ENCODE peak calls at places on chromosomes 4 and X, in ten cellular contexts. One of them, this sample, is unnamed.

GRCh38 chr4:3253808-3254207 is 4.8 kb downstream of the MSANTD1 start:
- DNase-seq in cardiac fibroblast: no peak
- DNase-seq in ovary: no peak
- DNase-seq in AG09309: no peak
- DNase-seq in Panc1: no peak
- DNase-seq in OCI-LY7: no peak
- DNase-seq in fibroblast of pulmonary artery: no peak
- DNase-seq in H7: peak
- DNase-seq in brain microvascular endothelial cell: no peak
- DNase-seq in sigmoid colon: peak
- DNase-seq in this sample: no peak

GRCh38 chr4:95984081-95984480 is 144.2 kb downstream of the PDHA2 start:
- DNase-seq in cardiac fibroblast: no peak
- DNase-seq in ovary: no peak
- DNase-seq in AG09309: no peak
- DNase-seq in Panc1: no peak
- DNase-seq in OCI-LY7: no peak
- DNase-seq in fibroblast of pulmonary artery: no peak
- DNase-seq in H7: no peak
- DNase-seq in brain microvascular endothelial cell: no peak
- DNase-seq in sigmoid colon: no peak
- DNase-seq in this sample: no peak

GRCh38 chr4:3492741-3493719 is 29.9 kb downstream of the DOK7 start:
- DNase-seq in cardiac fibroblast: peak
- DNase-seq in ovary: no peak
- DNase-seq in AG09309: no peak
- DNase-seq in Panc1: no peak
- DNase-seq in OCI-LY7: no peak
- DNase-seq in fibroblast of pulmonary artery: no peak
- DNase-seq in H7: no peak
- DNase-seq in brain microvascular endothelial cell: peak
- DNase-seq in sigmoid colon: no peak
- DNase-seq in this sample: no peak

GRCh38 chr4:107693132-107693531 is 26.9 kb downstream of the PAPSS1 start:
- DNase-seq in cardiac fibroblast: peak
- DNase-seq in ovary: no peak
- DNase-seq in AG09309: no peak
- DNase-seq in Panc1: no peak
- DNase-seq in OCI-LY7: no peak
- DNase-seq in fibroblast of pulmonary artery: peak
- DNase-seq in H7: no peak
- DNase-seq in brain microvascular endothelial cell: no peak
- DNase-seq in sigmoid colon: no peak
- DNase-seq in this sample: no peak

GRCh38 chr4:155703486-155704227 is 37.0 kb downstream of the GUCY1A1 start:
- DNase-seq in cardiac fibroblast: peak
- DNase-seq in ovary: no peak
- DNase-seq in AG09309: no peak
- DNase-seq in Panc1: no peak
- DNase-seq in OCI-LY7: no peak
- DNase-seq in fibroblast of pulmonary artery: no peak
- DNase-seq in H7: no peak
- DNase-seq in brain microvascular endothelial cell: no peak
- DNase-seq in sigmoid colon: no peak
- DNase-seq in this sample: no peak

GRCh38 chr4:147753047-147753446 is 21.2 kb downstream of the ARHGAP10 start:
- DNase-seq in cardiac fibroblast: no peak
- DNase-seq in ovary: no peak
- DNase-seq in AG09309: no peak
- DNase-seq in Panc1: no peak
- DNase-seq in OCI-LY7: no peak
- DNase-seq in fibroblast of pulmonary artery: no peak
- DNase-seq in H7: no peak
- DNase-seq in brain microvascular endothelial cell: no peak
- DNase-seq in sigmoid colon: no peak
- DNase-seq in this sample: no peak

GRCh38 chrX:68199062-68199848 is 234.0 kb downstream of the OPHN1 start:
- DNase-seq in cardiac fibroblast: no peak
- DNase-seq in ovary: no peak
- DNase-seq in AG09309: no peak
- DNase-seq in Panc1: no peak
- DNase-seq in OCI-LY7: no peak
- DNase-seq in fibroblast of pulmonary artery: no peak
- DNase-seq in H7: no peak
- DNase-seq in brain microvascular endothelial cell: no peak
- DNase-seq in sigmoid colon: no peak
- DNase-seq in this sample: no peak

GRCh38 chrX:73577368-73577767 is 14.4 kb downstream of the CHIC1 start:
- DNase-seq in cardiac fibroblast: peak
- DNase-seq in ovary: no peak
- DNase-seq in AG09309: peak
- DNase-seq in Panc1: no peak
- DNase-seq in OCI-LY7: no peak
- DNase-seq in fibroblast of pulmonary artery: peak
- DNase-seq in H7: no peak
- DNase-seq in brain microvascular endothelial cell: peak
- DNase-seq in sigmoid colon: no peak
- DNase-seq in this sample: no peak

GRCh38 chrX:66012094-66012534 is 27.8 kb downstream of the VSIG4 start:
- DNase-seq in cardiac fibroblast: no peak
- DNase-seq in ovary: no peak
- DNase-seq in AG09309: no peak
- DNase-seq in Panc1: no peak
- DNase-seq in OCI-LY7: peak
- DNase-seq in fibroblast of pulmonary artery: no peak
- DNase-seq in H7: no peak
- DNase-seq in brain microvascular endothelial cell: no peak
- DNase-seq in sigmoid colon: no peak
- DNase-seq in this sample: no peak

GRCh38 chrX:39133971-39134370 is 332.7 kb downstream of the MID1IP1 start:
- DNase-seq in cardiac fibroblast: no peak
- DNase-seq in ovary: no peak
- DNase-seq in AG09309: no peak
- DNase-seq in Panc1: peak
- DNase-seq in OCI-LY7: peak
- DNase-seq in fibroblast of pulmonary artery: no peak
- DNase-seq in H7: no peak
- DNase-seq in brain microvascular endothelial cell: no peak
- DNase-seq in sigmoid colon: no peak
- DNase-seq in this sample: no peak

GRCh38 chr4:139184129-139184528 is 7.1 kb upstream of the ELF2 start:
- DNase-seq in cardiac fibroblast: peak
- DNase-seq in ovary: no peak
- DNase-seq in AG09309: no peak
- DNase-seq in Panc1: no peak
- DNase-seq in OCI-LY7: peak
- DNase-seq in fibroblast of pulmonary artery: peak
- DNase-seq in H7: no peak
- DNase-seq in brain microvascular endothelial cell: no peak
- DNase-seq in sigmoid colon: no peak
- DNase-seq in this sample: no peak

GRCh38 chr4:6769138-6769983 is 13.2 kb upstream of the KIAA0232 start:
- DNase-seq in cardiac fibroblast: no peak
- DNase-seq in ovary: no peak
- DNase-seq in AG09309: no peak
- DNase-seq in Panc1: no peak
- DNase-seq in OCI-LY7: no peak
- DNase-seq in fibroblast of pulmonary artery: no peak
- DNase-seq in H7: no peak
- DNase-seq in brain microvascular endothelial cell: no peak
- DNase-seq in sigmoid colon: peak
- DNase-seq in this sample: no peak

GRCh38 chr4:184293552-184293951 is 75.9 kb upstream of the ENPP6 start:
- DNase-seq in cardiac fibroblast: peak
- DNase-seq in ovary: no peak
- DNase-seq in AG09309: no peak
- DNase-seq in Panc1: no peak
- DNase-seq in OCI-LY7: no peak
- DNase-seq in fibroblast of pulmonary artery: peak
- DNase-seq in H7: no peak
- DNase-seq in brain microvascular endothelial cell: no peak
- DNase-seq in sigmoid colon: no peak
- DNase-seq in this sample: no peak

GRCh38 chr4:122874194-122874593 is 47.6 kb downstream of the FGF2 start:
- DNase-seq in cardiac fibroblast: peak
- DNase-seq in ovary: no peak
- DNase-seq in AG09309: peak
- DNase-seq in Panc1: no peak
- DNase-seq in OCI-LY7: no peak
- DNase-seq in fibroblast of pulmonary artery: peak
- DNase-seq in H7: no peak
- DNase-seq in brain microvascular endothelial cell: peak
- DNase-seq in sigmoid colon: no peak
- DNase-seq in this sample: peak
- H3K4me3 ChIP-seq in cardiac fibroblast: no peak
- H3K4me3 ChIP-seq in ovary: no peak
- H3K4me3 ChIP-seq in AG09309: no peak
- H3K4me3 ChIP-seq in Panc1: no peak
- H3K4me3 ChIP-seq in OCI-LY7: no peak
- H3K4me3 ChIP-seq in fibroblast of pulmonary artery: no peak
- H3K4me3 ChIP-seq in H7: no peak
- H3K4me3 ChIP-seq in brain microvascular endothelial cell: peak
- H3K4me3 ChIP-seq in sigmoid colon: no peak
- H3K4me3 ChIP-seq in this sample: no peak

DNA sequence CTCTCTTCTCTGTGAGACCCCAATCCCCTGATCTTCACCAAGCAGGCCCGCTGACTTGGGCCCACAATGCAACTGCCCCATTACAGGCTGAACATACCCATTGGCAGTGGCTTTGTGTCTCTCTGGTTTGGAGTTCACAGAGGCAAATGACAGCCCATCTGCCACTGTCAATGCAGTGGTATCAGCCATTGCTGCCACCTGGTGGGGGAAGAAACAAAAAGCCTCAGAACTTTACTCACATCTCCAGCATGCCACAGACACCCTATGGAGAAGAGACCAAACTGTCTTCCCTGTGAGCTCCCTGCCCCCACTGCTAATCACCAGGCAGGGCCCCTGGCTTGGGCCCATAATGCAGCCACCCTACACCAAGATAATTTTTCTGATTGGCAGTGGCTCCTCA is 729.3 kb upstream of the ACTRT1 start:
- DNase-seq in cardiac fibroblast: no peak
- DNase-seq in ovary: no peak
- DNase-seq in AG09309: no peak
- DNase-seq in Panc1: no peak
- DNase-seq in OCI-LY7: peak
- DNase-seq in fibroblast of pulmonary artery: no peak
- DNase-seq in H7: peak
- DNase-seq in brain microvascular endothelial cell: no peak
- DNase-seq in sigmoid colon: no peak
- DNase-seq in this sample: no peak
- H3K4me3 ChIP-seq in cardiac fibroblast: no peak
- H3K4me3 ChIP-seq in ovary: no peak
- H3K4me3 ChIP-seq in AG09309: no peak
- H3K4me3 ChIP-seq in Panc1: no peak
- H3K4me3 ChIP-seq in OCI-LY7: no peak
- H3K4me3 ChIP-seq in fibroblast of pulmonary artery: no peak
- H3K4me3 ChIP-seq in H7: no peak
- H3K4me3 ChIP-seq in brain microvascular endothelial cell: no peak
- H3K4me3 ChIP-seq in sigmoid colon: no peak
- H3K4me3 ChIP-seq in this sample: no peak

GRCh38 chr4:177246636-177247584 is 62.8 kb upstream of the NEIL3 start:
- DNase-seq in cardiac fibroblast: peak
- DNase-seq in ovary: no peak
- DNase-seq in AG09309: peak
- DNase-seq in Panc1: no peak
- DNase-seq in OCI-LY7: no peak
- DNase-seq in fibroblast of pulmonary artery: no peak
- DNase-seq in H7: no peak
- DNase-seq in brain microvascular endothelial cell: no peak
- DNase-seq in sigmoid colon: no peak
- DNase-seq in this sample: no peak
- H3K4me3 ChIP-seq in cardiac fibroblast: no peak
- H3K4me3 ChIP-seq in ovary: no peak
- H3K4me3 ChIP-seq in AG09309: no peak
- H3K4me3 ChIP-seq in Panc1: no peak
- H3K4me3 ChIP-seq in OCI-LY7: no peak
- H3K4me3 ChIP-seq in fibroblast of pulmonary artery: no peak
- H3K4me3 ChIP-seq in H7: no peak
- H3K4me3 ChIP-seq in brain microvascular endothelial cell: no peak
- H3K4me3 ChIP-seq in sigmoid colon: no peak
- H3K4me3 ChIP-seq in this sample: no peak

GRCh38 chrX:46837543-46838481 is 969 bp downstream of the RP2 start:
- DNase-seq in cardiac fibroblast: peak
- DNase-seq in ovary: no peak
- DNase-seq in AG09309: no peak
- DNase-seq in Panc1: no peak
- DNase-seq in OCI-LY7: peak
- DNase-seq in fibroblast of pulmonary artery: no peak
- DNase-seq in H7: no peak
- DNase-seq in brain microvascular endothelial cell: no peak
- DNase-seq in sigmoid colon: no peak
- DNase-seq in this sample: no peak

GRCh38 chrX:46838482-46838857 is 1.6 kb downstream of the RP2 start:
- DNase-seq in cardiac fibroblast: no peak
- DNase-seq in ovary: no peak
- DNase-seq in AG09309: no peak
- DNase-seq in Panc1: no peak
- DNase-seq in OCI-LY7: no peak
- DNase-seq in fibroblast of pulmonary artery: no peak
- DNase-seq in H7: no peak
- DNase-seq in brain microvascular endothelial cell: no peak
- DNase-seq in sigmoid colon: no peak
- DNase-seq in this sample: no peak

GRCh38 chrX:46836701-46837542 is at the start of gene RP2:
- DNase-seq in cardiac fibroblast: peak
- DNase-seq in ovary: peak
- DNase-seq in AG09309: peak
- DNase-seq in Panc1: peak
- DNase-seq in OCI-LY7: peak
- DNase-seq in fibroblast of pulmonary artery: peak
- DNase-seq in H7: peak
- DNase-seq in brain microvascular endothelial cell: peak
- DNase-seq in sigmoid colon: peak
- DNase-seq in this sample: peak

GRCh38 chrX:46840946-46841740 is 4.3 kb downstream of the RP2 start:
- DNase-seq in cardiac fibroblast: no peak
- DNase-seq in ovary: no peak
- DNase-seq in AG09309: no peak
- DNase-seq in Panc1: no peak
- DNase-seq in OCI-LY7: peak
- DNase-seq in fibroblast of pulmonary artery: no peak
- DNase-seq in H7: no peak
- DNase-seq in brain microvascular endothelial cell: peak
- DNase-seq in sigmoid colon: no peak
- DNase-seq in this sample: no peak

DNA sequence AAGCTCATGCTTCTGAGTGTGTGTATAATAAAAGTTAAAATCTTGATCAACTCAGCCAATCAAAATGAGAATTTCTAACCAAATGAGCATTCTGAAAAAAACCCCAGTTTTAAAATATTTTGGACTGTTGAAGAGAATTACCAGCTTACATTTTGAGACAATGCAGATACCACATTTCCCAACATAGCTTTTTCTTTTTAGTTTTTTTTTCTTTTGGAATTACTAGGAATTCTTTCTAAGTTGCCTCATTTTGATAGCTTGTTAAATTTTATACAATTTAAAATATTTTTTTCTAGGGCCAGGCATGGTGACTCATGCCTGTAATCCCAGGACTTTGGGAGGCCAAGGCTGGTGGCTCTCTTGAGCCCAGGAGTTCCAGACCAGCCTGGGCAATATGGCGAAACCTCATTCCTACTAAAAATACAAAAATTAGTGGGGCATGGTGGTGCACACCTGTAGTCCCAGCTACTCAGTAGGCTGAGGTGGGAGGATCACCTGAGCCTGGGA is 2.2 kb downstream of the RP2 start:
- DNase-seq in cardiac fibroblast: no peak
- DNase-seq in ovary: no peak
- DNase-seq in AG09309: no peak
- DNase-seq in Panc1: no peak
- DNase-seq in OCI-LY7: no peak
- DNase-seq in fibroblast of pulmonary artery: no peak
- DNase-seq in H7: no peak
- DNase-seq in brain microvascular endothelial cell: no peak
- DNase-seq in sigmoid colon: no peak
- DNase-seq in this sample: no peak
- H3K4me3 ChIP-seq in cardiac fibroblast: no peak
- H3K4me3 ChIP-seq in ovary: no peak
- H3K4me3 ChIP-seq in AG09309: no peak
- H3K4me3 ChIP-seq in Panc1: peak
- H3K4me3 ChIP-seq in OCI-LY7: peak
- H3K4me3 ChIP-seq in fibroblast of pulmonary artery: peak
- H3K4me3 ChIP-seq in H7: no peak
- H3K4me3 ChIP-seq in brain microvascular endothelial cell: no peak
- H3K4me3 ChIP-seq in sigmoid colon: no peak
- H3K4me3 ChIP-seq in this sample: no peak